ENCODE peak calls at places on chromosomes 3 and 15, in nine cellular contexts. D, M, T, E, Q, A, O, S and B are unnamed samples.

GRCh38 chr15:88956906-88957305 is 43.7 kb upstream of the MFGE8 start:
- DNase-seq in A (no peak), M (no peak), O (no peak), S (no peak), E (no peak), D (no peak), T (no peak), Q (no peak), B (no peak)

GRCh38 chr3:124905093-124905492 is 17.9 kb upstream of the ITGB5 start:
- DNase-seq in E (no peak), S (no peak), D (no peak), O (no peak), M (no peak), T (no peak), Q (no peak), A (no peak), B (no peak)

GRCh38 chr3:7950890-7951289 is 550.7 kb upstream of the LMCD1 start:
- DNase-seq in D (no peak), M (no peak), Q (no peak), E (no peak), T (no peak), O (no peak), A (no peak), S (no peak), B (no peak)

GRCh38 chr3:120071259-120071658 is 23.0 kb downstream of the GSK3B start:
- DNase-seq in O (no peak), M (no peak), Q (no peak), A (no peak), S (no peak), T (no peak), D (no peak), E (no peak), B (no peak)

GRCh38 chr15:93179072-93179471 is 90.1 kb upstream of the RGMA start:
- DNase-seq in O (no peak), E (peak; percentile 75), T (no peak), M (peak; percentile 23), D (peak; percentile 56), S (peak; percentile 66), A (peak; percentile 28), Q (no peak), B (peak; percentile 92)

GRCh38 chr15:98826658-98827057 is 178.3 kb downstream of the IGF1R start:
- DNase-seq in T (no peak), D (no peak), Q (no peak), E (no peak), M (no peak), S (no peak), O (no peak), A (no peak), B (peak; percentile 19)

GRCh38 chr15:85769182-85769900 is 25.4 kb downstream of the KLHL25 start:
- DNase-seq in D (no peak), Q (no peak), O (no peak), T (no peak), M (no peak), A (no peak), S (no peak), E (no peak), B (no peak)

GRCh38 chr15:49809894-49810594 is 189.2 kb downstream of the DTWD1 start:
- DNase-seq in S (no peak), T (no peak), Q (no peak), A (no peak), M (no peak), D (no peak), O (no peak), E (no peak), B (no peak)

GRCh38 chr3:63753567-63753966 is 65.5 kb upstream of the C3orf49 start:
- DNase-seq in D (no peak), S (no peak), M (no peak), T (peak; percentile 24), O (no peak), E (peak; percentile 29), Q (no peak), A (no peak), B (peak; percentile 48)

GRCh38 chr15:68776477-68777270 is 44.0 kb downstream of the ANP32A start:
- DNase-seq in S (no peak), T (no peak), Q (no peak), O (no peak), A (no peak), E (no peak), M (no peak), D (no peak), B (no peak)

GRCh38 chr15:79084308-79084968 is 6.1 kb downstream of the RASGRF1 start:
- DNase-seq in Q (no peak), E (no peak), A (no peak), T (no peak), O (no peak), S (peak; percentile 29), D (peak; percentile 21), M (no peak), B (no peak)

GRCh38 chr15:79086814-79087213 is 3.8 kb downstream of the RASGRF1 start:
- DNase-seq in D (peak; percentile 19), M (no peak), T (no peak), S (no peak), E (no peak), O (no peak), A (no peak), Q (no peak), B (no peak)

GRCh38 chr15:79083154-79083553 is 7.4 kb downstream of the RASGRF1 start:
- DNase-seq in A (no peak), S (no peak), O (no peak), M (no peak), E (no peak), Q (no peak), D (no peak), T (no peak), B (no peak)

GRCh38 chr15:79078763-79079395 is 11.7 kb downstream of the RASGRF1 start:
- DNase-seq in E (no peak), A (no peak), D (no peak), T (no peak), Q (no peak), S (no peak), M (no peak), O (no peak), B (no peak)

GRCh38 chr15:79082363-79083070 is 8.1 kb downstream of the RASGRF1 start:
- DNase-seq in Q (no peak), A (no peak), T (no peak), D (no peak), E (no peak), M (no peak), O (no peak), S (no peak), B (no peak)
- H3K4me3 ChIP-seq in Q (no peak overlapping the region), A (no peak overlapping the region), T (no peak overlapping the region), D (no peak overlapping the region), E (no peak overlapping the region), M (no peak overlapping the region), O (no peak overlapping the region), S (no peak overlapping the region), B (no peak overlapping the region)

DNA sequence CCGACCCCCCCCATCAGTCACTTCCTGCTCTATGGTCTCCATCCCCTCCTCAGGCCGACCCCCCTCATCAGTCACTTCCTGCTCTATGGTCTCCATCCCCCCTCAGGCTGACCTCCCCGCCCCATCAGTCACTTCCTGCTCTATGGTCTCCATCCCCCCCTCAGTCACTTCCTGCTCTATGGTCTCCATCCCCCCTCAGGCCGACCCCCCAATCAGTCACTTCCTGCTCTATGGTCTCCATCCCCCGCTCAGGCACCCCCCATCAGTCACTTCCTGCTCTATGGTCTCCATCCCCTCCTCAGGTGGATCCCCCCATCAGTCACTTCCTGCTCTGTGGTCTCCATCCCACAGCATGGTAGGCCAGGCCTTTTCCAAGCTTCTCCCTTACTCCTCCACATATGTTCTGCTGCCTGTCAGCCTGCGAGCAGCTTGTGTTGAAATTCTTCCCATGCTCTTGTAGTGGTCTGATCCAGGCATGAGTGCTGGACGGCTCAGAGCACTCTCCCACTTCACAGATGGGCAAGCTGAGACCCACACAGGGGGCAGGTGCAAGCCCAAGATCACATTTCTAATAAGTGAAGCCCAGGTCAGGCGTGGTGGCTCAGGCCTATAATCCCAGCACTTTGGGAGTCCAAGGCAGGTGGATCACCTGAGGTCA is 36.8 kb downstream of the BDH1 start:
- DNase-seq in T (no peak), M (no peak), E (no peak), A (no peak), D (no peak), S (no peak), O (no peak), Q (no peak), B (no peak)
- H3K4me1 ChIP-seq in T (peaks cover 29% of the 10 kb centered on the region), M (no peaks in the 10 kb centered on the region), E (peaks cover 26% of the 10 kb centered on the region), A (peaks cover 3% of the 10 kb centered on the region), D (peaks cover 57% of the 10 kb centered on the region), S (no peaks in the 10 kb centered on the region), O (no peaks in the 10 kb centered on the region), Q (no peaks in the 10 kb centered on the region), B (peaks cover 6% of the 10 kb centered on the region)

GRCh38 chr15:71800835-71801745 is 9.3 kb upstream of the NR2E3 start:
- DNase-seq in Q (peak; percentile 36), S (peak; percentile 67), E (peak; percentile 78), T (peak; percentile 54), O (no peak), M (no peak), D (no peak), A (no peak), B (peak; percentile 67)
- H3K4me3 ChIP-seq in Q (no peak overlapping the region), S (no peak overlapping the region), E (no peak overlapping the region), T (no peak overlapping the region), O (no peak overlapping the region), M (no peak overlapping the region), D (no peak overlapping the region), A (no peak overlapping the region), B (no peak overlapping the region)

GRCh38 chr3:61810953-61811497 is 249.7 kb downstream of the PTPRG start:
- DNase-seq in O (no peak), Q (no peak), T (no peak), M (no peak), D (no peak), A (no peak), E (no peak), S (no peak), B (no peak)
- H3K4me1 ChIP-seq in O (no peaks in the 10 kb centered on the region), Q (peaks cover 16% of the 10 kb centered on the region), T (no peaks in the 10 kb centered on the region), M (peaks cover 69% of the 10 kb centered on the region), D (peaks cover 40% of the 10 kb centered on the region), A (peaks cover 21% of the 10 kb centered on the region), E (peaks cover 14% of the 10 kb centered on the region), S (peaks cover 25% of the 10 kb centered on the region), B (no peaks in the 10 kb centered on the region)

GRCh38 chr15:31871159-31871886 is 159.0 kb upstream of the CHRNA7 start:
- DNase-seq in A (no peak), Q (no peak), D (no peak), M (no peak), E (peak; percentile 12), S (peak; percentile 28), O (no peak), T (no peak), B (peak; percentile 17)
- H3K4me3 ChIP-seq in A (peak overlapping the region; percentile 48), Q (peak overlapping the region; percentile 37), D (peak overlapping the region; percentile 59), M (peak overlapping the region; percentile 79), E (no peak overlapping the region), S (no peak overlapping the region), O (peak overlapping the region; percentile 60), T (peak overlapping the region; percentile 40), B (peak overlapping the region; percentile 79)